ENCODE peak calls at places on chromosomes 3 and 15, in five cellular contexts. M is A549, X is K562, J is endothelial cell of umbilical vein, A is HepG2. D is an unnamed sample.

GRCh38 chr15:100592898-100593297 is 9.1 kb downstream of the LINS1 start:
- DNase-seq in M (no peak), X (no peak), J (no peak), A (no peak), D (no peak)

GRCh38 chr3:133376805-133377204 is 23.1 kb upstream of the BFSP2 start:
- DNase-seq in M (peak), X (peak), J (no peak), A (no peak), D (peak)

GRCh38 chr3:99668044-99668443 is 29.6 kb downstream of the COL8A1 start:
- DNase-seq in M (no peak), X (no peak), J (no peak), A (no peak), D (no peak)

GRCh38 chr3:28317438-28318022 is 31.0 kb upstream of the ZCWPW2 start:
- DNase-seq in M (peak), X (peak), J (peak), A (peak), D (peak)

GRCh38 chr15:48096355-48096786 is 24.4 kb upstream of the SLC24A5 start:
- DNase-seq in M (no peak), X (no peak), J (no peak), A (no peak), D (no peak)

GRCh38 chr3:162170581-162170980 is 674.0 kb downstream of the OTOL1 start:
- DNase-seq in M (no peak), X (no peak), J (no peak), A (no peak), D (no peak)

GRCh38 chr3:34248352-34248751 is 449.9 kb downstream of the PDCD6IP start:
- DNase-seq in M (no peak), X (no peak), J (no peak), A (no peak), D (no peak)

GRCh38 chr3:193894121-193894863 is 241.7 kb upstream of the HES1 start:
- DNase-seq in M (no peak), X (no peak), J (no peak), A (no peak), D (peak)

GRCh38 chr3:169268942-169269460 is 394.5 kb downstream of the MECOM start:
- DNase-seq in M (no peak), X (no peak), J (no peak), A (no peak), D (no peak)

GRCh38 chr3:12294885-12295580 is 6.2 kb downstream of the PPARG start:
- DNase-seq in M (peak), X (no peak), J (no peak), A (no peak), D (no peak)

GRCh38 chr3:18369561-18370185 is 55.5 kb downstream of the SATB1 start:
- DNase-seq in M (no peak), X (no peak), J (no peak), A (no peak), D (no peak)

GRCh38 chr3:29478671-29479070 is 197.8 kb downstream of the RBMS3 start:
- DNase-seq in M (no peak), X (no peak), J (no peak), A (no peak), D (no peak)
- TF ChIP-seq MYC in M (no peak), X (no peak), J (no peak), A (no peak), D (no peak)

DNA sequence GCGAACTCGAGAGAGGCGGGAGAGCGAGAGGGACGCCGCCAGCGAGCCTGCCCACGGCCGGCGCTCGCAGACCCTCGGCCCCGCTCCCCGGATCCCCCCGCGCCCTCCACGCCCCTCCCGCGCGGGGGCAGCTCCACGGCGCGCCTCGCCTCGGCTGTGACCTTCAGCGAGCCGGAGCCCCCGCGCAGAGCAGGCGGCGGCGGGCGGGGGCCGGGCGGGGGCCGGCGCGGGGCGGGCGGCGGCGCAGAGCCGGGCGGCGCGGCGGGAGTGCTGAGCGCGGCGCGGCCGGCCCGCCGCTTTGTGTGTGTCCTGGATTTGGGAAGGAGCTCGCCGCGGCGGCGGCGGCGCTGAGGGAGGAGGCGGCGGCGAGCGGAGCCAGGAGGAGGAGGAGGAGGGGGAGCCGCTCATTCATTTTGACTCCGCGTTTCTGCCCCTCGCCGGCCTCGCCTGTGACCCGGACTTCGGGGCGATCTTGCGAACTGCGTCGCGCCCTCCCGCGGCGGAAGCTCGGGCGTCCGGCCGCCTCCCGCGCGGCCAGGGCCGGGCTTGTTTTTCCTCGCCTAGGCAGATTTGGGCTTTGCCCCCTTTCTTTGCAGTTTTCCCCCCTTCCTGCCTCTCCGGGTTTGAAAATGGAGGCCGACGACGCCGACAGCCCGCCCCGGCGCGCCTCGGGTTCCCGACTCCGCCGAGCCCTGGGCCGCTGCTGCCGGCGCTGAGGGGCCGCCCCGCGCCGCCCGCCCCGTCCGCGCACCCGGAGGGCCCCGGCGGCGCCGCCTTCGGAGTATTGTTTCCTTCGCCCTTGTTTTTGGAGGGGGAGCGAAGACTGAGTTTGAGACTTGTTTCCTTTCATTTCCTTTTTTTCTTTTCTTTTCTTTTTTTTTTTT is 557 bp downstream of the IGF1R start:
- DNase-seq in M (peak), X (peak), J (peak), A (no peak), D (peak)
- TF ChIP-seq CTCF in M (peak), X (peak), J (peak), A (peak), D (no peak)

GRCh38 chr3:156604064-156604641 is 49.2 kb upstream of the SSR3 start:
- DNase-seq in M (no peak), X (no peak), J (no peak), A (no peak), D (no peak)

GRCh38 chr3:156601497-156601896 is 46.6 kb upstream of the SSR3 start:
- DNase-seq in M (no peak), X (peak), J (no peak), A (no peak), D (no peak)

GRCh38 chr3:156602424-156602823 is 47.5 kb upstream of the SSR3 start:
- DNase-seq in M (no peak), X (no peak), J (no peak), A (no peak), D (no peak)

GRCh38 chr3:156604642-156605144 is 49.8 kb upstream of the SSR3 start:
- DNase-seq in M (no peak), X (peak), J (no peak), A (no peak), D (no peak)

DNA sequence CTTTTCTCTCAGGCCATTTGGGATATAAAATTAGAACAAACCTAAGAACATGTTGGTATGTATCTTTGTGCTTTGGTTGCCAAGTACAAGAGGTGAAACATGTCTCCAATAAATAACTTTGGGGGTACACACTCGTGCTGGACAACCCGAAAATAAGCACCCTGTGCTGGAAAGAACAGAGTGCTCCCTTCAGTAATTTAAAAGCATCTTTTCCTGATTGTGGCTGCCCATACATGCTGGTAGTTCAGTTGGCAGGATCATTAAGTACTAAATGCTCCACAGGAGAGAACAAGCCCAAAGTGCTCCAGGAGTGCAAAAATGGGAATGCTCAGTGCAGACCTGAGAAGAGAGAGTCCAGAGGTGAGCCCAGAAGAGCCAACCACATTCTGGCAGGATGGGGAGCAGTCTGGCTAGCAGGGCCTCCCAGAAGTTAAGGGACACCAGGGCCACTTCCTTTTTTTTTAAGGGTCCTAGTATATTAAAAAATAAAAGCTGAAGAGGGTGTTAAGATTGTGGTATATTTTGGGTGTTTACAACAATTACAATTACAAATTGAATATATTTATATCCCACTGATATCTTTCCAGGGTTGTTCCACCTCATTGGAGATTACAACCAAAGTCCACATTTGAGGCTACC is 48.6 kb upstream of the SSR3 start:
- DNase-seq in M (no peak), X (no peak), J (no peak), A (no peak), D (no peak)
- H3K4me3 ChIP-seq in M (no peak), X (no peak), J (no peak), A (no peak), D (no peak)

DNA sequence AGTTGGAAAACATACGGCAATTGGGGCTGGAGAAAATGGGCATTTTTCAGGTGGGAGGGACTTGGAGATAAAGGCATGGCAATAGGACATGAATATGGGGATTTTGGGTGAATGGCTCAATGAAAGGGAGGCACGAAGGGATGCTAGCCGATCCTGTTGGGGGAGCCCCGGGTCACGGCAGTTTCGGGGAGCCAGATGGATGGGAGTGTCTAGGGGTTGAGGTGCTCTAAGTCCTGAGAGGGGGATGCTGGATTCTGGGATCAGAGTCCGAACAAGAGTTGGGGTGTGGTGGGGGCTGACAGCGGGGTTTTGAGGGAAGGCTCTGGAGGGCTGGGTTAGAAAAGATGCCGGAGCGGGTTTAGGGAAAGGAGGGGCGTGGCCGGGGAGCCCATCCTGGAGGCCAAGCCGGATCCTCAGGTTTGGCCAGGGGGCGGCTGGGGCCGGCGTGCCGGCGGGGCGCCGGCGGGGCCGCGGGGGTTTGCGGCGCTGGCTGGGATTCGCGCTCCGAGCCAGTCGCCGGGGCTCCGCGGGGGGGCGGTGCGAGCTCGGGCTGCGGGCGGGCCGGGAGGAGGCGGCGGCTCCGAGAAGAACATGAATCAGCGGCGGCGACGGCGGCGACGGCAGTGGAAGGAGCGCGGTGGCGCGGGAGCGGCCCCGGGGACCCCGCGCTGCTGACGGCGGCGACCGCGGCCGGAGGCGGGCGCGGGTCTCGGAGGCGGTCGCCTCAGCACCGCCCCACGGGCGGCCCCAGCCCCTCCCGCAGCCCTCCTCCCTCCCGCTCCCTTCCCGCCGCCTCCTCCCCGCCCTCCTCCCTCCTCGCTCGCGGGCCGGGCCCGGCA is at the start of gene TYRO3:
- DNase-seq in M (no peak), X (peak), J (peak), A (no peak), D (peak)
- TF ChIP-seq MYC in M (peak), X (no peak), J (no peak), A (no peak), D (no peak)